ENCODE peak calls at places on chromosomes 12 and 14, in six cellular contexts. X is astrocyte of the spinal cord, D is NCI-H146, S is iris pigment epithelial cell, O is fibroblast of the conjunctiva, T is mesothelial cell of epicardium. P is an unnamed sample.

GRCh38 chr14:88242426-88242825 is 80.6 kb downstream of the KCNK10 start:
- DNase-seq in T (no peak), D (no peak), S (no peak), O (no peak), X (no peak), P (no peak)

GRCh38 chr14:104146651-104147345 is 8.4 kb downstream of the KIF26A start:
- DNase-seq in O (no peak), S (no peak), D (no peak), X (no peak), T (peak; percentile 34), P (no peak)

GRCh38 chr12:114986178-114986714 is 302.3 kb upstream of the TBX3 start:
- DNase-seq in S (no peak), O (no peak), D (no peak), X (no peak), T (no peak), P (no peak)

GRCh38 chr14:41606249-41607118 is at the start of gene LRFN5:
- DNase-seq in O (no peak), T (peak; percentile 75), X (peak; percentile 54), D (peak; percentile 72), S (peak; percentile 47), P (peak; percentile 49)

GRCh38 chr14:89418452-89418851 is 1.4 kb upstream of the FOXN3 start:
- DNase-seq in T (no peak), X (no peak), O (no peak), D (peak; percentile 5), S (no peak), P (no peak)

GRCh38 chr12:111099186-111099585 is 178.8 kb upstream of the MYL2 start:
- DNase-seq in D (no peak), S (no peak), X (no peak), T (no peak), O (no peak), P (no peak)

GRCh38 chr14:22699801-22700564 is 55.8 kb upstream of the OR6J1 start:
- DNase-seq in S (peak; percentile 55), D (no peak), O (no peak), T (no peak), X (no peak), P (no peak)

GRCh38 chr12:26274441-26275312 is 79.3 kb downstream of the SSPN start:
- DNase-seq in X (peak; percentile 99), T (no peak), S (peak; percentile 100), D (peak; percentile 19), O (peak; percentile 94), P (peak; percentile 100)

GRCh38 chr12:130452546-130452945 is 114.9 kb downstream of the PIWIL1 start:
- DNase-seq in X (no peak), S (no peak), D (no peak), T (no peak), O (no peak), P (no peak)

GRCh38 chr12:110965574-110965973 is 45.2 kb upstream of the MYL2 start:
- DNase-seq in T (no peak), D (no peak), O (no peak), S (no peak), X (no peak), P (no peak)

GRCh38 chr12:113474635-113475436 is 3.2 kb upstream of the LHX5 start:
- DNase-seq in D (no peak), S (no peak), T (no peak), O (no peak), X (no peak), P (no peak)

GRCh38 chr14:98227727-98228111 is 1044.3 kb downstream of the BCL11B start:
- DNase-seq in S (no peak), O (no peak), X (no peak), T (no peak), D (no peak), P (no peak)

GRCh38 chr14:81669308-81669707 is 135.7 kb upstream of the SEL1L start:
- DNase-seq in S (no peak), D (peak; percentile 20), T (no peak), X (no peak), O (no peak), P (no peak)

GRCh38 chr12:20283467-20283866 is 84.9 kb upstream of the PDE3A start:
- DNase-seq in X (no peak), S (no peak), T (no peak), D (no peak), O (no peak), P (no peak)

GRCh38 chr12:5022465-5023061 is 21.1 kb upstream of the KCNA5 start:
- DNase-seq in X (peak; percentile 25), S (peak; percentile 21), T (peak; percentile 65), O (peak; percentile 5), D (peak; percentile 66), P (peak; percentile 36)

GRCh38 chr12:18368594-18368993 is 107.3 kb downstream of the PIK3C2G start:
- DNase-seq in T (no peak), O (no peak), D (no peak), X (no peak), S (no peak), P (no peak)

GRCh38 chr12:104387190-104387589 is 69.6 kb upstream of the CHST11 start:
- DNase-seq in T (no peak), X (peak; percentile 20), D (peak; percentile 73), S (peak; percentile 53), O (no peak), P (peak; percentile 20)

GRCh38 chr14:105075364-105076295 is 10.4 kb upstream of the GPR132 start:
- DNase-seq in S (no peak), D (peak; percentile 74), O (no peak), T (peak; percentile 38), X (no peak), P (peak; percentile 52)

GRCh38 chr14:34981743-34982420 is 910 bp upstream of the SRP54 start:
- DNase-seq in X (no peak), S (peak; percentile 65), O (no peak), T (peak; percentile 44), D (peak; percentile 13), P (peak; percentile 50)

GRCh38 chr12:46585854-46586621 is 213.5 kb upstream of the SLC38A2 start:
- DNase-seq in X (peak; percentile 88), T (no peak), D (no peak), S (peak; percentile 91), O (peak; percentile 71), P (peak; percentile 92)

GRCh38 chr12:66859751-66860440 is 181.0 kb upstream of the GRIP1 start:
- DNase-seq in T (no peak), D (no peak), O (no peak), S (peak; percentile 4), X (no peak), P (no peak)

GRCh38 chr14:98175436-98175835 is 1096.6 kb downstream of the BCL11B start:
- DNase-seq in O (no peak), D (no peak), T (no peak), X (no peak), S (no peak), P (no peak)

GRCh38 chr12:27330846-27331245 is 1.8 kb upstream of the BMAL2 start:
- DNase-seq in O (no peak), D (no peak), T (no peak), S (no peak), X (no peak), P (no peak)

GRCh38 chr14:56152221-56152620 is 34.0 kb downstream of the PELI2 start:
- DNase-seq in S (no peak), X (no peak), T (no peak), O (no peak), D (no peak), P (no peak)

GRCh38 chr14:75831455-75831854 is 150.3 kb downstream of the TGFB3 start:
- DNase-seq in D (peak; percentile 83), T (no peak), O (peak; percentile 84), S (peak; percentile 93), X (peak; percentile 93), P (peak; percentile 76)

GRCh38 chr14:96852823-96853422 is 55.7 kb downstream of the VRK1 start:
- DNase-seq in S (peak; percentile 70), T (no peak), O (peak; percentile 57), X (peak; percentile 64), D (peak; percentile 1), P (peak; percentile 72)

GRCh38 chr12:65631621-65632111 is 192.6 kb upstream of the HMGA2 start:
- DNase-seq in O (peak; percentile 97), X (peak; percentile 99), T (no peak), S (peak; percentile 100), D (no peak), P (peak; percentile 100)

GRCh38 chr14:103155013-103155412 is 31.8 kb downstream of the TNFAIP2 start:
- DNase-seq in T (no peak), O (no peak), S (peak; percentile 8), X (no peak), D (no peak), P (peak; percentile 13)

GRCh38 chr14:105685003-105685402 is 158.6 kb downstream of the TMEM121 start:
- DNase-seq in S (no peak), X (no peak), T (no peak), D (no peak), O (no peak), P (no peak)

GRCh38 chr12:114665411-114666181 is 18.4 kb downstream of the TBX3 start:
- DNase-seq in X (peak; percentile 53), O (no peak), T (peak; percentile 68), D (no peak), S (no peak), P (no peak)

GRCh38 chr14:106850913-106851825 is 1324.8 kb downstream of the TMEM121 start:
- DNase-seq in D (peak; percentile 59), S (no peak), O (no peak), X (no peak), T (no peak), P (no peak)

GRCh38 chr14:58703149-58703509 is 65.4 kb downstream of the DACT1 start:
- DNase-seq in D (no peak), X (no peak), T (no peak), O (no peak), S (no peak), P (no peak)

P was measured in IMR-90.